ENCODE peak calls at places on chromosomes 4 and X, in ten cellular contexts. J is astrocyte of the cerebellum, H is cardiac muscle cell, N is cardiac fibroblast, T is heart right ventricle, W is retinal pigment epithelial cell, B is dorsolateral prefrontal cortex, A is mucosa of descending colon, R is astrocyte, K is AG04450. F is an unnamed sample.

GRCh38 chrX:13430136-13430827 is 110.4 kb upstream of the ATXN3L start:
- DNase-seq in J (no peak), H (no peak), N (peak), T (no peak), W (no peak), B (no peak), A (no peak), R (peak), K (no peak), F (no peak)

GRCh38 chr4:19888587-19888986 is 363.1 kb upstream of the SLIT2 start:
- DNase-seq in J (no peak), H (no peak), N (no peak), T (no peak), W (no peak), B (no peak), A (no peak), R (no peak), K (no peak), F (no peak)

GRCh38 chr4:185811509-185812364 is at the start of gene SORBS2:
- DNase-seq in J (peak), H (peak), N (peak), T (peak), W (peak), B (peak), A (peak), R (peak), K (no peak), F (peak)

GRCh38 chrX:55057691-55058249 is 17.1 kb upstream of the PAGE2B start:
- DNase-seq in J (peak), H (peak), N (peak), T (peak), W (no peak), B (no peak), A (no peak), R (no peak), K (no peak), F (no peak)

GRCh38 chrX:154441564-154441963 is 2.4 kb upstream of the FAM50A start:
- DNase-seq in J (no peak), H (no peak), N (no peak), T (no peak), W (no peak), B (no peak), A (no peak), R (no peak), K (no peak), F (no peak)

GRCh38 chr4:86223472-86223871 is 136.4 kb downstream of the MAPK10 start:
- DNase-seq in J (no peak), H (peak), N (peak), T (no peak), W (no peak), B (no peak), A (no peak), R (peak), K (peak), F (no peak)

GRCh38 chrX:47643926-47644325 is 6.4 kb downstream of the ELK1 start:
- DNase-seq in J (no peak), H (peak), N (peak), T (no peak), W (no peak), B (no peak), A (no peak), R (no peak), K (no peak), F (no peak)

GRCh38 chrX:150213481-150214030 is 149.6 kb upstream of the MAMLD1 start:
- DNase-seq in J (no peak), H (no peak), N (no peak), T (no peak), W (no peak), B (no peak), A (no peak), R (no peak), K (no peak), F (no peak)

GRCh38 chr4:176805155-176805554 is 12.4 kb upstream of the VEGFC start:
- DNase-seq in J (no peak), H (peak), N (peak), T (no peak), W (no peak), B (no peak), A (no peak), R (peak), K (no peak), F (no peak)

GRCh38 chrX:152806035-152806434 is 24.5 kb downstream of the CETN2 start:
- DNase-seq in J (no peak), H (no peak), N (no peak), T (no peak), W (no peak), B (no peak), A (no peak), R (no peak), K (no peak), F (no peak)

GRCh38 chr4:16581117-16581516 is 317.3 kb downstream of the LDB2 start:
- DNase-seq in J (no peak), H (no peak), N (no peak), T (no peak), W (no peak), B (no peak), A (no peak), R (no peak), K (no peak), F (no peak)

GRCh38 chr4:145545538-145546224 is 64.0 kb downstream of the SMAD1 start:
- DNase-seq in J (peak), H (peak), N (peak), T (peak), W (peak), B (no peak), A (no peak), R (peak), K (peak), F (peak)

GRCh38 chrX:107629533-107629909 is 1.2 kb downstream of the PRPS1 start:
- DNase-seq in J (no peak), H (peak), N (peak), T (no peak), W (no peak), B (no peak), A (no peak), R (peak), K (no peak), F (no peak)

GRCh38 chrX:7462110-7462509 is 314.2 kb upstream of the PUDP start:
- DNase-seq in J (no peak), H (no peak), N (no peak), T (no peak), W (no peak), B (no peak), A (no peak), R (no peak), K (no peak), F (no peak)

GRCh38 chr4:36285784-36286480 is 4.5 kb downstream of the DTHD1 start:
- DNase-seq in J (no peak), H (no peak), N (peak), T (no peak), W (no peak), B (no peak), A (no peak), R (no peak), K (no peak), F (peak)

GRCh38 chr4:173500841-173501591 is 29.0 kb downstream of the HAND2 start:
- DNase-seq in J (no peak), H (no peak), N (no peak), T (no peak), W (no peak), B (no peak), A (no peak), R (no peak), K (no peak), F (no peak)

GRCh38 chr4:173505924-173506779 is 23.9 kb downstream of the HAND2 start:
- DNase-seq in J (no peak), H (peak), N (peak), T (peak), W (no peak), B (no peak), A (peak), R (no peak), K (no peak), F (no peak)

GRCh38 chr4:173504181-173504503 is 25.9 kb downstream of the HAND2 start:
- DNase-seq in J (no peak), H (no peak), N (no peak), T (no peak), W (no peak), B (no peak), A (no peak), R (no peak), K (no peak), F (no peak)

GRCh38 chr4:173501592-173502150 is 28.4 kb downstream of the HAND2 start:
- DNase-seq in J (no peak), H (no peak), N (no peak), T (no peak), W (no peak), B (no peak), A (no peak), R (no peak), K (no peak), F (no peak)

DNA sequence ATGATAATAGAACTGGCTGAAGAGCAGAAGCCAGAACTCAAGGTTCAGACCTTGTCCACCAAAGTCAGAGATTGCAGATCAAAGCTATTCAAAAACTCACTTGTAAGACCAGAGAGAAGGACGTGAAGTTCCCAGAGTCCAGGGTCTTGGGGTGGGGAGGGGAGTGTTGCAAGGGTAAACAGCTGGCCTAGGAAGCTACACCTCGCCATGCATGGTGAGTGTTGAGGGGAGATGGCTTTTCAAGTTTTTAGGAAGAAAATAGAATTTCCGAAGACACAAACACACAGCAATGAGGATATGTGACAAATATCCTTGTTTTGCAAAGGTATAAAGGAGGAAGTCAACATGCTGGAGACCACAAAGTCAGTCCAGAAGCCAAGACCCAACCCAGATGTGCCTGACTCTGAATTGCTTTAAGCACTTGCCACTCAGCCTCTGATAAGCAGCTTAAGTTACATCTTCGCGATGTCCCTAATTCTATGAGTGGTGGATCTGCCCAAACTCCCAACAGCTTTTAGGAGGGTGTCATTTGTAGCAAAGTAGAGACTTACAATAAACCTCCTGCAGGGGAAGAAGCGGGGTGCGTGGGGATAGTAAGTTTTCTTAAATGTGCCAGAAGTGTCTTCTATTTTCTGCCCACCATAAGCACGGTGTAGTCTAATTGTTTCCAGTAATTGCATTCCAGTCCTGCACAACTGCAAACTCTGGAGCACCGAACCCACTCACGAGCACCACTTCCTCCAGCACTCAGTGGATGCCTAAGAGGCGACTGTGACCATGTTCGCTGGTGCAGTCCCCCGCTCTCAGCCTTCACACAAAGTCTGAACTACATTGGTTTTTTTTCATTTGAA is 26.5 kb downstream of the HAND2 start:
- DNase-seq in J (no peak), H (no peak), N (no peak), T (no peak), W (no peak), B (no peak), A (no peak), R (no peak), K (no peak), F (no peak)
- H3K4me3 ChIP-seq in J (no peak), H (no peak), N (no peak), T (no peak), W (no peak), B (no peak), A (no peak), R (no peak), K (no peak), F (no peak)

DNA sequence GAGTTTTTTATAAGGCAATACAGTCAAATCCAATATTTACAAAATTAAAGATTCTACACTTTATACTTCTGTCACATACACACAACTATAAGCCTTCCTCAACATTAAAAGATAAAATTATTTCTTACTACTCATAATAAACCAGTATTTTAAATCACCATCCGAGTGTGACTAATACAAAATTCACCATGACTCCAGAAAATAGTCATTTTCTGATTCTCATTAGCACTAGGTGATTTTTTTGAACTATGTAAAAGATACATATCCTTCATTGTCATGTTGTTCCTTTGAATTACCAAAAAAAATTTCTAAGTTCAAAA is 641 bp upstream of the SLC7A11 start:
- DNase-seq in J (no peak), H (no peak), N (peak), T (no peak), W (no peak), B (no peak), A (no peak), R (no peak), K (no peak), F (no peak)
- H3K4me3 ChIP-seq in J (no peak), H (peak), N (peak), T (peak), W (peak), B (peak), A (no peak), R (peak), K (peak), F (peak)

GRCh38 chr4:25449270-25449669 is 72.2 kb downstream of the ANAPC4 start:
- DNase-seq in J (no peak), H (peak), N (peak), T (no peak), W (no peak), B (no peak), A (no peak), R (peak), K (no peak), F (no peak)

GRCh38 chr4:25450491-25450901 is 73.4 kb downstream of the ANAPC4 start:
- DNase-seq in J (no peak), H (no peak), N (no peak), T (no peak), W (no peak), B (no peak), A (no peak), R (no peak), K (no peak), F (no peak)

GRCh38 chr4:25452081-25452480 is 75.0 kb downstream of the ANAPC4 start:
- DNase-seq in J (no peak), H (no peak), N (no peak), T (no peak), W (no peak), B (no peak), A (no peak), R (no peak), K (no peak), F (no peak)

GRCh38 chr4:25449688-25450087 is 72.6 kb downstream of the ANAPC4 start:
- DNase-seq in J (no peak), H (no peak), N (no peak), T (no peak), W (no peak), B (no peak), A (no peak), R (no peak), K (no peak), F (no peak)

GRCh38 chr4:25451676-25452075 is 74.6 kb downstream of the ANAPC4 start:
- DNase-seq in J (no peak), H (no peak), N (no peak), T (no peak), W (no peak), B (no peak), A (no peak), R (no peak), K (no peak), F (no peak)
- H3K4me3 ChIP-seq in J (no peak), H (no peak), N (no peak), T (no peak), W (no peak), B (no peak), A (no peak), R (no peak), K (no peak), F (no peak)

DNA sequence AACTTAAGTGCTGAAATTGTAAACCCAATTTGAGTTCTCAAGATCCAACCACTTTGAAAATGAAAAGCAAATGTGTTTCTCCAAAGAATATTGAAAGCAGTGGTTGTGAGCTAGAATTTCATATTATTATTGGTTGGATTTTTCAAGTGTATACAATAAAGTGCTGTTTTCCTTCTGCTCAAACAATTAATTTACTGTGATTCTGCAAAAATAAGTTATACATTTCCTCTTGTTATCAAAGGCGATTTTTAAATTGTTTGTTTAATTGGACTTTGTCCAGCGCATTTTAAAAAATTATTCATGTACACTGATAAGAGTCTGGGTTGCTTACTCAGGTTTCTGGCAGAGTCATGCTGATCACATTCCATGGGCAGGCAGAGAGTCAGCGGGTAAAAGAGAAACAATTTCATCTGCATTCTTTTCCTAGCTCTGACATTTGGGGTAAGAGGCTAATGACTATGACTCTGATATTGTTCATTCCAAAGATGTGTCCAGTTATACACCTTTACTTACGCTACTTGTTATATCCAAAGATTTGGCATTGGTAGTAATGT is 8.9 kb downstream of the FAT4 start:
- DNase-seq in J (peak), H (peak), N (peak), T (peak), W (peak), B (no peak), A (no peak), R (peak), K (no peak), F (no peak)
- H3K4me3 ChIP-seq in J (no peak), H (no peak), N (peak), T (peak), W (no peak), B (no peak), A (no peak), R (no peak), K (peak), F (no peak)

GRCh38 chr4:137541866-137542648 is 9.8 kb upstream of the PCDH18 start:
- DNase-seq in J (no peak), H (no peak), N (no peak), T (no peak), W (no peak), B (no peak), A (no peak), R (no peak), K (no peak), F (no peak)
- H3K4me3 ChIP-seq in J (peak), H (no peak), N (no peak), T (peak), W (no peak), B (peak), A (no peak), R (peak), K (peak), F (no peak)